ENCODE peak calls at places on chromosome 18, in six cellular contexts. O is NCI-H510A treated with DMSO at 0.1 percent for 48 hours; Z is stimulated activated CD8-positive, alpha-beta memory T cell treated with anti-CD3 and anti-CD28 coated beads, Interleukin-2, amount 100 ng/mL, for 1 hour; J is frontal cortex; N is hepatic stellate cell; T is H7. G is an unnamed sample.

GRCh38 chr18:79626905-79627749 is 52.5 kb upstream of the CTDP1 start:
- DNase-seq in O (no peak), N (no peak), Z (no peak), T (no peak), J (no peak), G (no peak)

GRCh38 chr18:48735856-48736255 is 197.0 kb downstream of the CTIF start:
- DNase-seq in J (no peak), O (no peak), N (no peak), Z (no peak), T (no peak), G (no peak)

GRCh38 chr18:69817335-69817935 is 130.2 kb downstream of the CD226 start:
- DNase-seq in T (no peak), N (peak), Z (no peak), O (no peak), J (no peak), G (no peak)

GRCh38 chr18:13455960-13456471 is 237.5 kb downstream of the LDLRAD4 start:
- DNase-seq in T (no peak), Z (no peak), J (no peak), N (no peak), O (no peak), G (no peak)

GRCh38 chr18:923144-923543 is 18.5 kb downstream of the ADCYAP1 start:
- DNase-seq in Z (no peak), O (peak), T (no peak), N (no peak), J (no peak), G (no peak)

GRCh38 chr18:25561923-25562322 is 210.0 kb upstream of the ZNF521 start:
- DNase-seq in Z (no peak), O (no peak), J (no peak), T (peak), N (peak), G (no peak)

GRCh38 chr18:10590412-10590811 is 64.6 kb downstream of the NAPG start:
- DNase-seq in J (no peak), O (no peak), N (no peak), T (no peak), Z (no peak), G (no peak)

GRCh38 chr18:32450026-32450681 is 20.5 kb downstream of the GAREM1 start:
- DNase-seq in J (no peak), O (no peak), N (no peak), T (no peak), Z (no peak), G (no peak)

GRCh38 chr18:1983746-1984515 is 587.4 kb downstream of the METTL4 start:
- DNase-seq in T (no peak), N (no peak), O (no peak), J (no peak), Z (no peak), G (no peak)

GRCh38 chr18:36355511-36355910 is 58.0 kb downstream of the FHOD3 start:
- DNase-seq in T (no peak), O (no peak), J (no peak), N (no peak), Z (no peak), G (no peak)

GRCh38 chr18:23209796-23210195 is 74.5 kb downstream of the CABLES1 start:
- DNase-seq in N (no peak), Z (no peak), T (no peak), J (no peak), O (no peak), G (no peak)

GRCh38 chr18:45783097-45784075 is 42.1 kb upstream of the SIGLEC15 start:
- DNase-seq in Z (no peak), T (peak), N (peak), J (no peak), O (no peak), G (no peak)

G was measured in NCI-H1048.